ENCODE peak calls at places on chromosome 14, in nine cellular contexts. F is stimulated activated CD4-positive, alpha-beta T cell treated with anti-CD3 and anti-CD28 coated beads, Interleukin-15, amount 100 ng/mL, for 1 hour; E is GM04503; T is iris pigment epithelial cell; L is NCI-H345; Q is activated CD4-positive, alpha-beta T cell treated with anti-CD3 and anti-CD28 coated beads for 1 hour; O is ovary; J is kidney tubule cell; S is midbrain. N is an unnamed sample.

GRCh38 chr14:88301381-88301780 is 21.7 kb downstream of the KCNK10 start:
- DNase-seq in F (no peak), E (no peak), T (no peak), L (no peak), Q (no peak), O (no peak), J (no peak), S (no peak), N (no peak)

GRCh38 chr14:32258574-32258973 is 55.5 kb upstream of the RNU6-8 start:
- DNase-seq in F (no peak), E (no peak), T (peak; percentile 11), L (no peak), Q (no peak), O (no peak), J (no peak), S (no peak), N (no peak)

GRCh38 chr14:50875359-50876090 is 3.7 kb downstream of the ABHD12B start:
- DNase-seq in F (peak; percentile 16), E (no peak), T (peak; percentile 29), L (no peak), Q (peak; percentile 28), O (no peak), J (no peak), S (no peak), N (no peak)

GRCh38 chr14:55121628-55122440 is 7.2 kb upstream of the LGALS3 start:
- DNase-seq in F (no peak), E (no peak), T (no peak), L (no peak), Q (no peak), O (no peak), J (no peak), S (no peak), N (no peak)

GRCh38 chr14:61477845-61478438 is 156.6 kb downstream of the PRKCH start:
- DNase-seq in F (no peak), E (no peak), T (peak; percentile 77), L (peak; percentile 9), Q (peak; percentile 24), O (peak; percentile 52), J (peak; percentile 75), S (peak; percentile 54), N (no peak)

GRCh38 chr14:31487891-31488290 is at the start of gene GPR33:
- DNase-seq in F (no peak), E (no peak), T (no peak), L (no peak), Q (no peak), O (no peak), J (no peak), S (no peak), N (no peak)

GRCh38 chr14:83485591-83485990 is 1951.9 kb upstream of the SEL1L start:
- DNase-seq in F (no peak), E (no peak), T (peak; percentile 60), L (no peak), Q (no peak), O (no peak), J (peak; percentile 11), S (no peak), N (no peak)

GRCh38 chr14:50062438-50063039 is 53.8 kb downstream of the VCPKMT start:
- DNase-seq in F (peak; percentile 44), E (no peak), T (peak; percentile 83), L (no peak), Q (peak; percentile 72), O (no peak), J (peak; percentile 79), S (no peak), N (peak; percentile 61)

GRCh38 chr14:30681752-30682355 is 59.7 kb downstream of the SCFD1 start:
- DNase-seq in F (no peak), E (no peak), T (peak; percentile 37), L (no peak), Q (no peak), O (no peak), J (peak; percentile 14), S (no peak), N (no peak)

GRCh38 chr14:58717821-58718220 is 80.1 kb downstream of the DACT1 start:
- DNase-seq in F (no peak), E (no peak), T (peak; percentile 18), L (no peak), Q (no peak), O (no peak), J (no peak), S (no peak), N (no peak)

GRCh38 chr14:35420036-35420811 is 15.7 kb upstream of the NFKBIA start:
- DNase-seq in F (no peak), E (peak; percentile 61), T (peak; percentile 58), L (no peak), Q (no peak), O (no peak), J (peak; percentile 78), S (no peak), N (no peak)

GRCh38 chr14:55074662-55075061 is 23.2 kb downstream of the MAPK1IP1L start:
- DNase-seq in F (no peak), E (no peak), T (peak; percentile 64), L (no peak), Q (no peak), O (no peak), J (peak; percentile 43), S (no peak), N (no peak)

GRCh38 chr14:45044638-45045037 is 39.3 kb upstream of the PRPF39 start:
- DNase-seq in F (no peak), E (no peak), T (no peak), L (no peak), Q (no peak), O (no peak), J (no peak), S (no peak), N (no peak)

GRCh38 chr14:67999693-68000384 is 180.3 kb downstream of the RAD51B start:
- DNase-seq in F (no peak), E (peak; percentile 47), T (peak; percentile 69), L (no peak), Q (no peak), O (no peak), J (peak; percentile 92), S (no peak), N (peak; percentile 93)

GRCh38 chr14:101563352-101563653 is 2.0 kb downstream of the DIO3 start:
- DNase-seq in F (no peak), E (no peak), T (no peak), L (no peak), Q (no peak), O (no peak), J (no peak), S (no peak), N (no peak)

GRCh38 chr14:100656996-100657395 is 69.7 kb upstream of the DLK1 start:
- DNase-seq in F (no peak), E (no peak), T (no peak), L (peak; percentile 64), Q (no peak), O (peak; percentile 12), J (no peak), S (no peak), N (no peak)

GRCh38 chr14:102138535-102138934 is 1.2 kb upstream of the WDR20 start:
- DNase-seq in F (no peak), E (no peak), T (no peak), L (no peak), Q (no peak), O (no peak), J (no peak), S (no peak), N (no peak)

GRCh38 chr14:53613404-53614253 is 343.0 kb downstream of the BMP4 start:
- DNase-seq in F (no peak), E (no peak), T (peak; percentile 56), L (peak; percentile 91), Q (no peak), O (no peak), J (peak; percentile 92), S (no peak), N (peak; percentile 90)

GRCh38 chr14:64196026-64196425 is 98.1 kb downstream of the ESR2 start:
- DNase-seq in F (no peak), E (no peak), T (no peak), L (no peak), Q (no peak), O (no peak), J (no peak), S (no peak), N (no peak)

GRCh38 chr14:104323551-104324175 is 185.3 kb downstream of the KIF26A start:
- DNase-seq in F (no peak), E (no peak), T (no peak), L (no peak), Q (no peak), O (peak; percentile 8), J (no peak), S (no peak), N (no peak)

GRCh38 chr14:75399819-75400678 is 27.8 kb upstream of the JDP2 start:
- DNase-seq in F (no peak), E (no peak), T (no peak), L (peak; percentile 99), Q (no peak), O (peak; percentile 60), J (peak; percentile 95), S (peak; percentile 71), N (peak; percentile 13)

GRCh38 chr14:22427771-22428228 is 161.2 kb downstream of the DAD1 start:
- DNase-seq in F (no peak), E (peak; percentile 31), T (peak; percentile 80), L (no peak), Q (no peak), O (peak; percentile 35), J (no peak), S (peak; percentile 11), N (no peak)

GRCh38 chr14:94532462-94532861 is 23.2 kb upstream of the SERPINA12 start:
- DNase-seq in F (no peak), E (no peak), T (peak; percentile 28), L (no peak), Q (no peak), O (no peak), J (peak; percentile 20), S (no peak), N (no peak)

GRCh38 chr14:22088614-22089359 is 415.2 kb upstream of the OR4E1 start:
- DNase-seq in F (no peak), E (no peak), T (peak; percentile 62), L (no peak), Q (no peak), O (no peak), J (no peak), S (no peak), N (no peak)

GRCh38 chr14:33794791-33795300 is 156.0 kb downstream of the EGLN3 start:
- DNase-seq in F (no peak), E (no peak), T (peak; percentile 23), L (no peak), Q (no peak), O (no peak), J (peak; percentile 44), S (peak; percentile 12), N (no peak)

GRCh38 chr14:62957562-62957961 is 87.7 kb downstream of the KCNH5 start:
- DNase-seq in F (no peak), E (peak; percentile 18), T (peak; percentile 92), L (no peak), Q (no peak), O (no peak), J (peak; percentile 83), S (no peak), N (peak; percentile 57)

GRCh38 chr14:32259368-32260013 is 56.4 kb upstream of the RNU6-8 start:
- DNase-seq in F (no peak), E (no peak), T (peak; percentile 80), L (no peak), Q (no peak), O (no peak), J (peak; percentile 79), S (no peak), N (peak; percentile 13)

GRCh38 chr14:83816755-83817154 is 1713.2 kb upstream of the FLRT2 start:
- DNase-seq in F (no peak), E (no peak), T (peak; percentile 58), L (no peak), Q (no peak), O (no peak), J (no peak), S (no peak), N (no peak)

GRCh38 chr14:35879654-35880249 is 53.6 kb downstream of the BRMS1L start:
- DNase-seq in F (no peak), E (no peak), T (peak; percentile 36), L (peak; percentile 9), Q (no peak), O (no peak), J (peak; percentile 20), S (peak; percentile 22), N (peak; percentile 1)

GRCh38 chr14:24392327-24393098 is 6.3 kb upstream of the NYNRIN start:
- DNase-seq in F (no peak), E (no peak), T (peak; percentile 79), L (peak; percentile 41), Q (no peak), O (no peak), J (peak; percentile 77), S (no peak), N (peak; percentile 70)

GRCh38 chr14:94481468-94482131 is 5.6 kb upstream of the SERPINA9 start:
- DNase-seq in F (no peak), E (no peak), T (peak; percentile 36), L (no peak), Q (no peak), O (no peak), J (peak; percentile 93), S (no peak), N (peak; percentile 78)

N was measured in kidney glomerular epithelial cell.